ENCODE peak calls at places on chromosomes 12 and 14, in six cellular contexts. One of them, this sample, is unnamed.

GRCh38 chr12:26712892-26713291 is 120.1 kb downstream of the ITPR2 start:
- DNase-seq in NCI-H510A: no peak
- DNase-seq in glutamatergic neuron: no peak
- DNase-seq in HFFc6: no peak
- DNase-seq in AG04450: no peak
- DNase-seq in NCI-H1105 treated with DMSO at 0.1 percent for 48 hours: no peak
- DNase-seq in this sample: no peak

GRCh38 chr14:58100735-58101368 is 51.2 kb downstream of the ARMH4 start:
- DNase-seq in glutamatergic neuron: no peak
- DNase-seq in HFFc6: peak
- DNase-seq in AG04450: peak
- DNase-seq in NCI-H510A: no peak
- DNase-seq in NCI-H1105 treated with DMSO at 0.1 percent for 48 hours: no peak
- DNase-seq in this sample: no peak

GRCh38 chr14:99529899-99530298 is 48.7 kb downstream of the CCNK start:
- DNase-seq in NCI-H510A: no peak
- DNase-seq in glutamatergic neuron: no peak
- DNase-seq in NCI-H1105 treated with DMSO at 0.1 percent for 48 hours: no peak
- DNase-seq in HFFc6: peak
- DNase-seq in AG04450: no peak
- DNase-seq in this sample: no peak

GRCh38 chr12:105840384-105840783 is 298.4 kb downstream of the NUAK1 start:
- DNase-seq in glutamatergic neuron: no peak
- DNase-seq in NCI-H1105 treated with DMSO at 0.1 percent for 48 hours: no peak
- DNase-seq in HFFc6: no peak
- DNase-seq in NCI-H510A: no peak
- DNase-seq in AG04450: no peak
- DNase-seq in this sample: no peak

GRCh38 chr14:101330416-101331140 is 230.7 kb upstream of the DIO3 start:
- DNase-seq in NCI-H510A: no peak
- DNase-seq in glutamatergic neuron: no peak
- DNase-seq in NCI-H1105 treated with DMSO at 0.1 percent for 48 hours: no peak
- DNase-seq in AG04450: no peak
- DNase-seq in HFFc6: no peak
- DNase-seq in this sample: no peak

GRCh38 chr12:10363922-10364838 is 25.7 kb downstream of the KLRK1 start:
- DNase-seq in AG04450: no peak
- DNase-seq in NCI-H1105 treated with DMSO at 0.1 percent for 48 hours: peak
- DNase-seq in NCI-H510A: peak
- DNase-seq in HFFc6: peak
- DNase-seq in glutamatergic neuron: no peak
- DNase-seq in this sample: no peak

GRCh38 chr12:131057211-131057721 is 103.6 kb downstream of the ADGRD1 start:
- DNase-seq in NCI-H1105 treated with DMSO at 0.1 percent for 48 hours: no peak
- DNase-seq in HFFc6: no peak
- DNase-seq in NCI-H510A: no peak
- DNase-seq in AG04450: no peak
- DNase-seq in glutamatergic neuron: no peak
- DNase-seq in this sample: no peak

GRCh38 chr14:50501642-50502041 is 30.7 kb downstream of the MAP4K5 start:
- DNase-seq in AG04450: peak
- DNase-seq in glutamatergic neuron: no peak
- DNase-seq in HFFc6: peak
- DNase-seq in NCI-H510A: no peak
- DNase-seq in NCI-H1105 treated with DMSO at 0.1 percent for 48 hours: no peak
- DNase-seq in this sample: no peak